ENCODE peak calls at places on chromosomes 6 and 20, in seven cellular contexts. J, D, F, M, A, Z and N are unnamed samples.

GRCh38 chr6:50030777-50031562 is 9.2 kb upstream of the DEFB110 start:
- DNase-seq in J (peak), D (peak), F (peak), M (no peak), A (no peak), Z (no peak), N (peak)

GRCh38 chr20:46357030-46357514 is 48.8 kb upstream of the CDH22 start:
- DNase-seq in J (no peak), D (no peak), F (no peak), M (no peak), A (no peak), Z (peak), N (no peak)

GRCh38 chr6:34029489-34030280 is 116.2 kb downstream of the GRM4 start:
- DNase-seq in J (no peak), D (no peak), F (no peak), M (no peak), A (no peak), Z (no peak), N (no peak)

GRCh38 chr6:43773050-43773956 is 3.3 kb downstream of the VEGFA start:
- DNase-seq in J (peak), D (peak), F (peak), M (no peak), A (no peak), Z (peak), N (peak)

GRCh38 chr6:157980288-157981131 is 1.2 kb upstream of the SYNJ2 start:
- DNase-seq in J (no peak), D (no peak), F (no peak), M (no peak), A (no peak), Z (no peak), N (no peak)

GRCh38 chr6:75094614-75095321 is 111.1 kb downstream of the COL12A1 start:
- DNase-seq in J (no peak), D (no peak), F (no peak), M (no peak), A (peak), Z (peak), N (no peak)

GRCh38 chr6:38801305-38801704 is 86.2 kb downstream of the DNAH8 start:
- DNase-seq in J (no peak), D (no peak), F (no peak), M (no peak), A (no peak), Z (no peak), N (no peak)

GRCh38 chr20:22353586-22353985 is 230.8 kb downstream of the FOXA2 start:
- DNase-seq in J (no peak), D (peak), F (no peak), M (no peak), A (no peak), Z (no peak), N (no peak)

GRCh38 chr6:113995632-113996031 is 24.7 kb upstream of the HDAC2 start:
- DNase-seq in J (peak), D (peak), F (peak), M (peak), A (peak), Z (peak), N (no peak)

GRCh38 chr6:162416307-162416706 is 311.3 kb downstream of the PRKN start:
- DNase-seq in J (no peak), D (no peak), F (no peak), M (no peak), A (no peak), Z (no peak), N (no peak)

GRCh38 chr6:7267071-7267470 is 45.9 kb downstream of the SSR1 start:
- DNase-seq in J (no peak), D (no peak), F (no peak), M (no peak), A (no peak), Z (no peak), N (no peak)

DNA sequence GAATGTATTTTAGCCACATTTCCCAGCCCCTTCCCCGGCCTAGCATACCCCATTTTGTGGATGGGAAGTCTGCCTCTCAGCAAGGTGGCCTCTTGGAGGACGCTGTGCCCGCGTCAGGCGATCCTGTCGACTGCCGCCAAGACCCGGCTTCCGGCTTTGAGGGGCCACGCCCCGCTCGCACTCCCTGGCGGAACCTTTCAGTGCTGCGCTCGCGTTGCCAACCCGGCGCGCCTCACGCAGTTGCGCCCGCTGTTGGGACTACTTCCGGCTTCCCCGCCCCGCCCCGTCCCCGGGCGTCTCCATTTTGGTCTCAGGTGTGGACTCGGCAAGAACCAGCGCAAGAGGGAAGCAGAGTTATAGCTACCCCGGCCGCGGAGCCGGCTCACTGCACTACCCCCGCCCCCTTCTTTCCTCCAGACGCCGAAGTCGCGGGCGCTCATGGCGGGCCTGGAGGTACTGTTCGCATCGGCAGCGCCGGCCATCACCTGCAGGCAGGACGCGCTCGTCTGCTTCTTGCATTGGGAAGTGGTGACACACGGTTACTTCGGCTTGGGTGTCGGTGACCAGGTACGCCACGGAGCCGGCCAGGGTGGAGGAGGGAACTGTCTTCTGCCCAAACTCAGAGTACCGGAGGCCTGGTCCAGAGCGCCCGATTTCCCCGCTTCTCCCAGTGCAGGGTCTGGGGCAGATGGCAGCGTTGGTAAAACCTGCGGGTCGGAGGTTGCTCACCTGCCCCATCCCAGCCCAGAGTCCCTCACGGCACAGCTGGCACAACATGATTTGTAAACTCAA is at the start of gene PSMF1:
- DNase-seq in J (peak), D (peak), F (peak), M (peak), A (peak), Z (peak), N (peak)
- TF ChIP-seq CTCF in J (no peak), D (no peak), F (no peak), M (no peak), A (peak), Z (no peak), N (no peak)

DNA sequence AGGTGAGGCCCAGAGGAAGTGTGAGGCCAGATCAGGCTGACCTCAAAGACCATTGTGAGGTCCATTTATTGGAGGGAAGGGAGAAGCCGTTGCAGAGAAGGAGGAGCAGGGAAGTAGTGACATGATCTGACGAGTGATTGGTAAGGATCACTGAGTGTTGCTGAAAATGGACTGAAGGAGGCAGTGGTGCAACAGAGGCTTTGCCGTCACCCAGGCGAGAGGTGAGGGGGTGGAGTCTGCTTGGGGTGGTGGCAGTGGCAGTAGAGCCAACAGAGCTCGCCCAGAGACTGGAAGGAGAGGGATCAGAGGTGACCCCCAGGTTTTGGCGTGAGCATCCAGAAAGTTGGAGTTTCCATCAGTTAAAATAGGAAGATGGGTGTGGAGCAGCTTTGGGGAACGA is 67.9 kb upstream of the CLDN20 start:
- DNase-seq in J (no peak), D (no peak), F (no peak), M (no peak), A (no peak), Z (no peak), N (no peak)
- TF ChIP-seq CTCF in J (no peak), D (no peak), F (no peak), M (no peak), A (no peak), Z (no peak), N (no peak)

DNA sequence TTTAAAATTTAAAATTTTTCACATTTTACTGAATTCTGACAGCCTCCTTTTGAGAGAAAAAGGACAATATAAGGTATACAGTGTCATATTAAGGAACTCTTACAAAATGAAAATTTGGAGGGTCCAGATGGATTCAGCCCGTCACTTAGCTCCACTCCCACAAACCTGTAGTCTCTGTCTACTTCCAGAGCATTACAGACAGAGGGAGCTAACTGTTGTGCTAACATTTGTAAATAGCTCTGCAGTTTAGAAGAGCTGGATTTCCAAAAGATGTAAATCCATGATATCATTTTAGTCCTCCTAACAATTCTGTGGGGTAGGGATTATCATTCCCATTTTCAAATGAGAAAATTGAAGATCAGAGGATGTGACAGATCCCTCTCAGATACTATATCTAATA is 16.1 kb upstream of the SERINC3 start:
- DNase-seq in J (no peak), D (no peak), F (no peak), M (no peak), A (no peak), Z (peak), N (no peak)
- TF ChIP-seq CTCF in J (no peak), D (no peak), F (no peak), M (no peak), A (peak), Z (peak), N (no peak)

GRCh38 chr20:36215778-36216177 is 20.5 kb upstream of the AAR2 start:
- DNase-seq in J (no peak), D (no peak), F (no peak), M (no peak), A (no peak), Z (no peak), N (no peak)

GRCh38 chr20:36216314-36217025 is 19.8 kb upstream of the AAR2 start:
- DNase-seq in J (no peak), D (no peak), F (no peak), M (no peak), A (no peak), Z (no peak), N (no peak)

GRCh38 chr20:36214684-36215256 is 21.5 kb upstream of the AAR2 start:
- DNase-seq in J (no peak), D (peak), F (peak), M (no peak), A (peak), Z (peak), N (no peak)

GRCh38 chr20:36218380-36219064 is 17.8 kb upstream of the AAR2 start:
- DNase-seq in J (no peak), D (no peak), F (no peak), M (no peak), A (no peak), Z (no peak), N (no peak)

GRCh38 chr20:36217226-36217625 is 19.1 kb upstream of the AAR2 start:
- DNase-seq in J (no peak), D (no peak), F (peak), M (no peak), A (no peak), Z (no peak), N (no peak)
- TF ChIP-seq CTCF in J (peak), D (peak), F (no peak), M (no peak), A (no peak), Z (no peak), N (peak)

GRCh38 chr20:63572788-63573738 is 976 bp downstream of the HELZ2 start:
- DNase-seq in J (no peak), D (no peak), F (no peak), M (no peak), A (no peak), Z (no peak), N (peak)
- TF ChIP-seq CTCF in J (no peak), D (no peak), F (no peak), M (no peak), A (peak), Z (peak), N (no peak)

DNA sequence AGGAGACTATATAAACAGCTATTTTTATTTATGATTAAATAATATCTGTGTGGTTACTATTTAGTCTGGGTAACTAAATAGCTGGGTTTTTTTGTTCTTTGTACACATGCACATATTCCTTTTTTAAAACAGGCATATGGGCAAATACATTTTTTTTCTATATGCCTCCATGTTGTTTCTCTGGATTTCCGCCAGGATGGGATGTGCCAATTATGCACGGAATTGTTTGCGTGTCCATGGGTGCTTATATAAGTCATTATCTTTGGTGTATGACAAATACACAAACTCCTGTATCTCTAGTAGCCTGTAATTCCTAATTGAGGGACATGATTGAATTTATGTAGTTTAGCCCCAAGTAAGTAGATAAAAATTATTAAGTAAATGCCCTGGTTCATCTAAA is 226.9 kb downstream of the BCKDHB start:
- DNase-seq in J (no peak), D (no peak), F (no peak), M (no peak), A (no peak), Z (no peak), N (no peak)
- TF ChIP-seq CTCF in J (no peak), D (no peak), F (no peak), M (no peak), A (no peak), Z (no peak), N (no peak)

GRCh38 chr6:8574749-8575468 is 139.6 kb upstream of the SLC35B3 start:
- DNase-seq in J (no peak), D (no peak), F (no peak), M (no peak), A (no peak), Z (no peak), N (no peak)

GRCh38 chr6:8583291-8583690 is 147.9 kb upstream of the SLC35B3 start:
- DNase-seq in J (no peak), D (no peak), F (no peak), M (no peak), A (no peak), Z (no peak), N (no peak)

GRCh38 chr6:8579372-8579771 is 144.0 kb upstream of the SLC35B3 start:
- DNase-seq in J (no peak), D (peak), F (peak), M (no peak), A (no peak), Z (no peak), N (no peak)

GRCh38 chr6:8574311-8574710 is 139.0 kb upstream of the SLC35B3 start:
- DNase-seq in J (no peak), D (no peak), F (no peak), M (no peak), A (no peak), Z (no peak), N (no peak)

GRCh38 chr6:8578006-8578405 is 142.7 kb upstream of the SLC35B3 start:
- DNase-seq in J (no peak), D (no peak), F (no peak), M (no peak), A (no peak), Z (no peak), N (no peak)
- TF ChIP-seq CTCF in J (no peak), D (no peak), F (no peak), M (no peak), A (no peak), Z (no peak), N (no peak)

DNA sequence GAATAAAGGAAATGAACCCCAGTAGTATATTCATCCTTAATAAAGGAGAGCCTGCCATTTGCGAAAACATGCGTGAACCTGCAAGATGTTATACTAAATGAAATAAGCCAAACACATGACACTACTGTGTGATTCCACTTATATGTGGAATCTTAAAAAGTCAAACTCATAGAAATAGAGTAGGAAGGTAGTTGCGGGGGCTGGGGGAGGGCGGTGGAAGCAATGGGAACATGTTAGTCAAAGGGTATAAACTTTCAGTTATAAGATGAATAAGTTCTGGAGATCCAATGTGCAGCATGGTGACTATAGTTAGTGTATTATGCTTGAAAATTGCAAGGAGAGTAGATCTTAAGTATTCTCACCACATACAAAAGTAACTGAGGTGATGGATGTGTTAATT is 72.9 kb downstream of the ANKRD6 start:
- DNase-seq in J (no peak), D (no peak), F (no peak), M (no peak), A (no peak), Z (no peak), N (no peak)
- TF ChIP-seq CTCF in J (no peak), D (no peak), F (no peak), M (no peak), A (no peak), Z (no peak), N (no peak)

GRCh38 chr6:28402197-28402596 is 2.6 kb upstream of the ZSCAN12 start:
- DNase-seq in J (no peak), D (no peak), F (no peak), M (no peak), A (no peak), Z (no peak), N (no peak)

GRCh38 chr6:28400122-28400451 is 540 bp upstream of the ZSCAN12 start:
- DNase-seq in J (no peak), D (no peak), F (no peak), M (no peak), A (no peak), Z (no peak), N (no peak)

GRCh38 chr6:28395918-28396317 is 3.6 kb downstream of the ZSCAN12 start:
- DNase-seq in J (no peak), D (no peak), F (no peak), M (no peak), A (no peak), Z (no peak), N (no peak)

GRCh38 chr6:28401172-28401571 is 1.6 kb upstream of the ZSCAN12 start:
- DNase-seq in J (no peak), D (peak), F (no peak), M (no peak), A (no peak), Z (no peak), N (no peak)

DNA sequence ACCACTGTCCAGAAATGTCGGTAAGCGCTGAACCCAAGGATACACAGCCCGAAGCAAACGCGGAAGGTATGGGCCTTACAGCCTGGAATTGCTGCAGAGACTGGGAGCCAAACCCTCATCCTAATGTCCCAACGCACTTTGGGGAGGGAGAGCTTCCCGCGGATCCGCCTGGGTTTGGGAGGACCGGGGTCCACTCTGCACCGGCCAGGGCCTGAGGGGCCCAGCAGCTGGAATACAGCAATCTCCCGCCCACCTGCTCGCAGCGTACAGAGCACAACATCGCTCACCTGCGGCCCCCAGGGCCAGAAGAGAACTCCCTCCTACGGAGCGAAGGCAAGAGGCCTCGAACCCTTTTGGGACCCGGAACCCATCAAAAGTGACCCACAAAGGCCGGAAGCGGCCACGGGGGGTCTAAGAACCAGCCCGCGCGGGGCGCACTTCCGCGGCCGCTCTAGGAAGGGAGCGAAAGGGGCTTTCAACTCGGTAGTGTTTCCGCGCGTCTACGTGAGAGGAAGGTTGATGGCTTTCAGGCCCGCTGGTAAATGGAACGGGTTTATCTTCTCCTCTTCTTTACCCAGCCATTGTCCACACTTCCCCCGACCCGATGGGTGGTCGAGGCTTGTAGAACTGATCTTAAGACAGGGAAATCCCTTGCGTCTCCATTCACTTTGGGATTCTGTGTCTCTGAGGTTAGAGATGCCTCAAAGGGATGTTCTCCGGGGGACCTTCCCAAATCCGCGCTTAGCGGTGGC is at the start of gene ZSCAN12:
- DNase-seq in J (peak), D (peak), F (peak), M (peak), A (peak), Z (peak), N (peak)
- TF ChIP-seq CTCF in J (peak), D (peak), F (peak), M (peak), A (peak), Z (peak), N (no peak)

GRCh38 chr6:9250852-9251251 is 815.5 kb upstream of the SLC35B3 start:
- DNase-seq in J (peak), D (peak), F (peak), M (no peak), A (peak), Z (peak), N (peak)
- TF ChIP-seq CTCF in J (peak), D (peak), F (peak), M (no peak), A (peak), Z (peak), N (peak)